ENCODE peak calls at places on chromosome 6, in four cellular contexts. F is K562, I is HepG2, A is GM12878. T is an unnamed sample.

GRCh38 chr6:156601821-156602301 is 175.3 kb upstream of the ARID1B start:
- DNase-seq in F (no peak), I (no peak), A (no peak), T (no peak)

GRCh38 chr6:43627008-43627825 is 1.8 kb downstream of the GTPBP2 start:
- DNase-seq in F (peak; percentile 85), I (peak; percentile 89), A (peak; percentile 23), T (no peak)

GRCh38 chr6:118280210-118280609 is 267.9 kb upstream of the PLN start:
- DNase-seq in F (no peak), I (no peak), A (peak; percentile 45), T (no peak)

GRCh38 chr6:33588894-33589293 is 8.8 kb upstream of the BAK1 start:
- DNase-seq in F (no peak), I (no peak), A (no peak), T (no peak)

GRCh38 chr6:149457316-149457884 is 27.4 kb downstream of the ZC3H12D start:
- DNase-seq in F (no peak), I (no peak), A (no peak), T (no peak)

GRCh38 chr6:72861059-72861458 is 239.2 kb downstream of the KCNQ5 start:
- DNase-seq in F (no peak), I (no peak), A (no peak), T (no peak)

GRCh38 chr6:127637830-127638229 is 60.9 kb downstream of the C6orf58 start:
- DNase-seq in F (no peak), I (no peak), A (no peak), T (no peak)

GRCh38 chr6:6586671-6587526 is 1.6 kb upstream of the LY86 start:
- DNase-seq in F (no peak), I (no peak), A (peak; percentile 95), T (no peak)

GRCh38 chr6:56727097-56727845 is 84.6 kb upstream of the DST start:
- DNase-seq in F (no peak), I (peak; percentile 73), A (no peak), T (no peak)

GRCh38 chr6:2523061-2523460 is 227.7 kb downstream of the MYLK4 start:
- DNase-seq in F (no peak), I (no peak), A (no peak), T (no peak)

GRCh38 chr6:5537967-5538366 is 276.7 kb downstream of the FARS2 start:
- DNase-seq in F (no peak), I (no peak), A (no peak), T (no peak)
- TF ChIP-seq SIN3A in F (no peak), I (no peak), A (no peak), T (no peak)

GRCh38 chr6:11211235-11211634 is 21.2 kb downstream of the NEDD9 start:
- DNase-seq in F (no peak), I (no peak), A (no peak), T (no peak)
- TF ChIP-seq ZNF274 in F (no peak), I (no peak), A (no peak), T (no peak)

GRCh38 chr6:25136879-25137278 is 142.3 kb upstream of the CARMIL1 start:
- DNase-seq in F (no peak), I (no peak), A (no peak), T (no peak)

GRCh38 chr6:25133479-25133878 is 145.7 kb upstream of the CARMIL1 start:
- DNase-seq in F (no peak), I (no peak), A (no peak), T (no peak)

GRCh38 chr6:25138697-25139051 is 140.5 kb upstream of the CARMIL1 start:
- DNase-seq in F (no peak), I (no peak), A (no peak), T (no peak)

GRCh38 chr6:25138024-25138696 is 141.0 kb upstream of the CARMIL1 start:
- DNase-seq in F (no peak), I (no peak), A (peak; percentile 81), T (no peak)

GRCh38 chr6:25137497-25137896 is 141.7 kb upstream of the CARMIL1 start:
- DNase-seq in F (no peak), I (no peak), A (no peak), T (no peak)
- TF ChIP-seq ATF2 in F (no peak), I (no peak), A (no peak), T (no peak)

DNA sequence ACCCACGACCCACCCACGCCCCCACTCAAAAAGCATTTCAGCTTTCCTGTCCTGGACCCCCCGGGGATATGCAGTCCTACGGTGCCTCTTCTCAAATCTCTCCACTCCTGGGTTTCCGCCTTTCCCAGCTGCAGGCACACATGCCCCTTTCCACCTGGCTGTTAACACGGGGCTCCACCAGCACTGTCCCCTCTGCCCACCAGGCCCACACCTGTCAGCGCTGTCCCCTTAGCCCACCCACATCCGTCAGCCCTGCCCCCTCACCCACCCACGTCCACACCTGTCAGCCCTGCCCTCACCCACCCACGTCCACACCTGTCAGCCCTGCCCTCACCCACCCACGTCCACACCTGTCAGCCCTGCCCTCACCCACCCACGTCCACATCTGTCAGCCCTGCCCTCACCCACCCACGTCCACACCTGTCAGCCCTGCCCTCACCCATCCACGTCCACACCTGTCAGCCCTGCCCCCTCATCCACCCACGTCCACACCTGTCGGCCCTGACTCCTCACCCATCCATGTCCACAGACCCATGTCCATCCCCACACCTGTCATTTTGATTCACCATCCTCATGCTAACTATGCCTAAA is 11.6 kb downstream of the RNASET2 start:
- DNase-seq in F (no peak), I (no peak), A (no peak), T (no peak)
- TF ChIP-seq SIN3A in F (no peak), I (no peak), A (no peak), T (no peak)

GRCh38 chr6:157757430-157758403 is 65.3 kb upstream of the SNX9 start:
- DNase-seq in F (no peak), I (no peak), A (no peak), T (no peak)

GRCh38 chr6:157755032-157755751 is 67.9 kb upstream of the SNX9 start:
- DNase-seq in F (no peak), I (no peak), A (no peak), T (no peak)

GRCh38 chr6:157754351-157754750 is 68.7 kb upstream of the SNX9 start:
- DNase-seq in F (no peak), I (no peak), A (no peak), T (no peak)

GRCh38 chr6:157756708-157757429 is 66.2 kb upstream of the SNX9 start:
- DNase-seq in F (peak; percentile 75), I (peak; percentile 81), A (no peak), T (peak; percentile 93)

DNA sequence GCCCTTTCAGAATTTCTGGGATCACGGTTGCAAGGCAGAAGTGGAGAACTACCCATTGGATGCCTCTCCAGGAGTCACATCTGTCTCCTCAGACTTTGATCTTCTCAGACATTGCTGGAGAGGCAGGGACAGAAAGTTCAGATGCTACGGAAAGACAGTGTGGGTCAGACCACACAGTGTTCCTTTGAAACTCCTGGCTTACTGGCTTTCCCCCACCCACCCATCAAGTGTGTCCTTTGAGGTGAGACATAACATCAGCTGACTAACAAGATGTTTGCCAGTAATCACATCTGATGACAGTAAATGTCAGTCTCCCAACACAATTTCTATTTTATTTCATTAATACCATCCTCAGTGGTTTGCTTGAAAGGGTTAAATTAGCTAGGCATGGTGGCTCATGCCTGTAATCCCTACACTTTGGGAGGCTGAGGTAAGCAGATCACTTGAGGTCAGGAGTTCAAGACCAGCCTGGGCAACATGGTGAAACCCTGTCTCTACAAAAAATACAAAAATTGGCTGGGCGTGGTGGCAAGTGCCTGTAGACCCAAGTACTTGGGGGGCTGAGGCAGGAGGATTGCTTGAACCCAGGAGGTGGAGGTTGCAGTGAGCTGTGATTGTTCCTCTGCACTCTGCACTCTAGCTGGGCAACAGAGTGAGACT is 67.2 kb upstream of the SNX9 start:
- DNase-seq in F (no peak), I (no peak), A (no peak), T (no peak)
- TF ChIP-seq ZNF274 in F (no peak), I (no peak), A (no peak), T (no peak)

GRCh38 chr6:35419431-35419830 is 32.7 kb upstream of the FANCE start:
- DNase-seq in F (no peak), I (peak; percentile 50), A (no peak), T (no peak)

GRCh38 chr6:35415065-35415880 is 36.9 kb upstream of the FANCE start:
- DNase-seq in F (peak; percentile 69), I (peak; percentile 99), A (no peak), T (no peak)

GRCh38 chr6:35419961-35420360 is 32.2 kb upstream of the FANCE start:
- DNase-seq in F (no peak), I (no peak), A (no peak), T (no peak)

GRCh38 chr6:35413911-35414310 is 38.2 kb upstream of the FANCE start:
- DNase-seq in F (no peak), I (no peak), A (no peak), T (no peak)

GRCh38 chr6:35417979-35418661 is 34.0 kb upstream of the FANCE start:
- DNase-seq in F (no peak), I (no peak), A (no peak), T (no peak)
- TF ChIP-seq ATF2 in F (no peak), I (no peak), A (no peak), T (no peak)

GRCh38 chr6:34891296-34891695 is 2.2 kb downstream of the ANKS1A start:
- DNase-seq in F (no peak), I (no peak), A (no peak), T (no peak)

GRCh38 chr6:34888441-34888820 is 589 bp upstream of the TAF11 start:
- DNase-seq in F (no peak), I (no peak), A (no peak), T (no peak)

GRCh38 chr6:34890526-34890910 is 1.5 kb downstream of the ANKS1A start:
- DNase-seq in F (no peak), I (no peak), A (no peak), T (no peak)

GRCh38 chr6:34887753-34888440 is at the start of gene TAF11:
- DNase-seq in F (peak; percentile 91), I (peak; percentile 96), A (peak; percentile 61), T (peak; percentile 93)

DNA sequence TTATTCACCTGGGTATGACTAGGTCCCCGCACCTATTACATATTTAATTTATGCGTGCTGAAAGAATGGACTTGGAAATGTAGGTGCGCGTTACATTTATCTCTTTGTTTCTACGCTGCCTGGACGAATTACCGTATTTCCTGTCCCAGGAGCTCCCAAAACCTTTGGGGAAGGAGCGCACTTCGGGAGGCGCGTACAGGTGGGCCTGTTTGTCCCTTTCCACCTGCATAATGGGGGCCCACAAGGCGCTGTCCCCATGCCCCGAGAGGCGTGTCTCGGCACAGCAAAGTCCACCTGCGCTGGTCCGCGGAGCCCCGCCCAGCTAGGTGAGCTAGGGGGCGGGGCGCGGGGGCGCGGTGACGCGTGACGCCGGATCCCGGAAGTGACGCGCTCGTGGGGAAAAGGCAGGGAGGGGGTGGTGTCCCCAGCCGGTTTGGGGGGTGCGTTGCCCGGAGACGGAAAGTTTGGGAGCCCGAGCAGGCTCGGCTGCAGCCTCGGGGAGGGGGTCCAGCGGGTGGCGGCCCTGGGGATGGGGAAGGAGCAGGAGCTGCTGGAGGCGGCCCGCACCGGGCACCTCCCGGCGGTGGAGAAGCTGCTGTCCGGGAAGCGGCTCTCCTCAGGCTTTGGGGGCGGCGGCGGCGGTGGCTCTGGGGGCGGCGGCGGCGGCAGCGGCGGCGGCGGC is at the start of gene ANKS1A:
- DNase-seq in F (peak; percentile 96), I (peak; percentile 76), A (peak; percentile 31), T (peak; percentile 98)
- TF ChIP-seq SIN3A in F (no peak), I (peak; percentile 49), A (peak; percentile 64), T (peak; percentile 81)

GRCh38 chr6:144408151-144408550 is 123.0 kb downstream of the UTRN start:
- DNase-seq in F (no peak), I (no peak), A (no peak), T (no peak)
- TF ChIP-seq ZNF274 in F (no peak), I (no peak), A (no peak), T (no peak)

T was measured in H1.